ENCODE peak calls at places on chromosomes 4 and X, in four cellular contexts. N is HepG2, K is K562, R is GM12878. Z is an unnamed sample.

GRCh38 chr4:4558881-4559280 is 17.0 kb upstream of the STX18 start:
- DNase-seq in N (no peak), K (no peak), R (no peak), Z (no peak)

GRCh38 chr4:160257324-160257723 is 1154.4 kb downstream of the RAPGEF2 start:
- DNase-seq in N (no peak), K (no peak), R (no peak), Z (no peak)

GRCh38 chrX:2705461-2705860 is 14.4 kb downstream of the CD99 start:
- DNase-seq in N (no peak), K (no peak), R (no peak), Z (no peak)

GRCh38 chr4:112111306-112111705 is 33.9 kb upstream of the FAM241A start:
- DNase-seq in N (no peak), K (no peak), R (no peak), Z (no peak)

GRCh38 chrX:152177052-152177451 is 38.7 kb upstream of the MAGEA10 start:
- DNase-seq in N (no peak), K (peak; percentile 55), R (no peak), Z (no peak)

GRCh38 chr4:88159137-88159725 is 792 bp upstream of the ABCG2 start:
- DNase-seq in N (peak; percentile 44), K (no peak), R (no peak), Z (peak; percentile 67)

GRCh38 chr4:183390374-183390773 is 54.1 kb upstream of the CDKN2AIP start:
- DNase-seq in N (no peak), K (no peak), R (no peak), Z (no peak)

GRCh38 chr4:168449740-168450442 is 30.4 kb downstream of the DDX60L start:
- DNase-seq in N (no peak), K (no peak), R (no peak), Z (no peak)

GRCh38 chr4:87865960-87866598 is 33.3 kb downstream of the MEPE start:
- DNase-seq in N (peak; percentile 98), K (no peak), R (no peak), Z (peak; percentile 35)

GRCh38 chr4:77742054-77742453 is 77.1 kb downstream of the CNOT6L start:
- DNase-seq in N (no peak), K (no peak), R (no peak), Z (no peak)

GRCh38 chr4:165177725-165178666 is 29.4 kb upstream of the KLHL2 start:
- DNase-seq in N (no peak), K (no peak), R (peak; percentile 11), Z (no peak)
- TF ChIP-seq ESRRA in N (no peak), K (no peak), R (no peak), Z (no peak)

DNA sequence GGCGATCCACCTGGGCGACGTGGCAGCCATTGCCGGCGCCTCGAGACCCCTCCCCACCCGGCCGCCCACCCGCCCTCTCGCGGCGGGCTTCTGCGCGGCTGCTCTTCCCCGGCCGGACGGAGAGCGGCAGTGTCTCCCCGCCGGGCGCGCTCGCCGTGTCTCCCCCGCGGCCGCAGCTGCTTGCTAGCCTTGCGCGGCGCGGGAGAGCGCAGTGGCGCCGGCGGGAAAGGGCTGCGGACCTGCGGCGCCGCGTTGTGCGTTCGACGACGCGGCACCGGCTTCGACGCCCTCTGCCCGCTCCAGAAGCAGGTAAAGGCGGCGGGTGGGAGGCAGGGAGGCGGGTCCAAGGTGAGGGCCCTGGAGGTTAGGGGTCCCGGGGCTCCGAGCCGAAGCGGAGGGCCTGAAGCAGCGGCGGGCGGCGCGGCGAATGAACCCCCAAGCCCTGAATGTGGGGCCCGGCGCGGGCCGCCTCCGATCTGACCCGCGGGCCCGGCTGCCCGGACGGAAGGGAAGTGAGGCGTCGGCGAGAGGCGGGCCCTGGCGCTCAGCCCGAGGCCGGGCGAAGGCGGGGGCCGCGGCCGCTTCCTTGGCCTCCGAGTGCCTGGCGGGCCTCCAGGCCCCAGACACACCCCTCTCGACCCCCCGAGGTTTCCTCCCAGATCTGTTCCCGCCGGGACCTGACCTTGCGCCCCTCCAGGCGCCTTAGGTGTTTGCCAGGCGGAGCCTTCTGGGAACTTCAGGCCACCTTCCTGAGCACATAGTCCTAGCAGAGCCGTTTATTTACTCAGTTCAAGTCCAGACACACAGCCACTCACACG is at the start of gene N4BP2:
- DNase-seq in N (peak; percentile 84), K (peak; percentile 90), R (peak; percentile 5), Z (peak; percentile 77)
- TF ChIP-seq SP1 in N (no peak), K (peak; percentile 25), R (no peak), Z (no peak)

GRCh38 chr4:110268790-110269189 is 70.4 kb upstream of the ELOVL6 start:
- DNase-seq in N (no peak), K (no peak), R (no peak), Z (no peak)

GRCh38 chr4:110271986-110272385 is 73.6 kb upstream of the ELOVL6 start:
- DNase-seq in N (no peak), K (no peak), R (no peak), Z (no peak)

GRCh38 chr4:110266136-110266535 is 67.7 kb upstream of the ELOVL6 start:
- DNase-seq in N (no peak), K (no peak), R (no peak), Z (no peak)

GRCh38 chr4:110268352-110268751 is 69.9 kb upstream of the ELOVL6 start:
- DNase-seq in N (no peak), K (no peak), R (no peak), Z (no peak)

GRCh38 chr4:110270492-110271197 is 72.2 kb upstream of the ELOVL6 start:
- DNase-seq in N (no peak), K (no peak), R (no peak), Z (no peak)
- TF ChIP-seq MAX in N (no peak), K (no peak), R (no peak), Z (no peak)

GRCh38 chr4:6914448-6914847 is 4.8 kb downstream of the TBC1D14 start:
- DNase-seq in N (no peak), K (no peak), R (no peak), Z (no peak)
- TF ChIP-seq ESRRA in N (no peak), K (no peak), R (no peak), Z (no peak)

GRCh38 chr4:20378181-20378580 is 126.5 kb downstream of the SLIT2 start:
- DNase-seq in N (no peak), K (no peak), R (no peak), Z (no peak)
- TF ChIP-seq SP1 in N (no peak), K (no peak), R (no peak), Z (no peak)

GRCh38 chr4:26176621-26177121 is 144.1 kb upstream of the RBPJ start:
- DNase-seq in N (no peak), K (no peak), R (no peak), Z (no peak)
- TF ChIP-seq MAX in N (no peak), K (no peak), R (no peak), Z (no peak)